ENCODE peak calls at places on chromosomes 2 and 18, in seven cellular contexts. P is activated CD4-positive, alpha-beta T cell treated with anti-CD3 and anti-CD28 coated beads, Interleukin-2, amount 50 U/mL, for 1 hour; L is right atrium auricular region; A is posterior vena cava; Y is IMR-90; U is stimulated activated CD4-positive, alpha-beta T cell treated with anti-CD3 and anti-CD28 coated beads, TNF-alpha, amount 100 ng/mL, for 48 hours; K is mucosa of descending colon. X is an unnamed sample.

GRCh38 chr2:44642123-44642857 is 280.5 kb downstream of the CAMKMT start:
- DNase-seq in Y (no peak), A (no peak), U (no peak), L (no peak), K (no peak), P (no peak), X (no peak)

GRCh38 chr2:233982421-233983121 is 65.4 kb downstream of the TRPM8 start:
- DNase-seq in A (no peak), P (no peak), K (no peak), L (no peak), Y (peak; percentile 94), U (no peak), X (no peak)

GRCh38 chr2:157438907-157439791 is 4.7 kb downstream of the CYTIP start:
- DNase-seq in Y (no peak), U (no peak), A (no peak), K (peak; percentile 22), P (no peak), L (no peak), X (peak; percentile 40)

GRCh38 chr18:58117685-58118403 is 73.8 kb downstream of the NEDD4L start:
- DNase-seq in A (no peak), P (no peak), L (peak; percentile 71), U (no peak), K (no peak), Y (peak; percentile 98), X (peak; percentile 68)

GRCh38 chr18:24560511-24560981 is 100.1 kb downstream of the HRH4 start:
- DNase-seq in U (no peak), P (no peak), L (no peak), A (no peak), Y (no peak), K (no peak), X (no peak)

GRCh38 chr2:217331577-217332139 is 471.8 kb upstream of the TNP1 start:
- DNase-seq in U (no peak), L (no peak), K (no peak), A (no peak), P (no peak), Y (peak; percentile 82), X (no peak)

GRCh38 chr2:166573393-166573792 is 79.3 kb upstream of the SCN7A start:
- DNase-seq in U (no peak), P (no peak), A (no peak), K (no peak), Y (peak; percentile 77), L (no peak), X (no peak)

GRCh38 chr18:8654482-8655451 is 45.5 kb downstream of the RAB12 start:
- DNase-seq in P (no peak), A (no peak), U (no peak), K (no peak), Y (peak; percentile 34), L (no peak), X (no peak)

GRCh38 chr18:58247363-58247834 is 203.4 kb downstream of the NEDD4L start:
- DNase-seq in A (no peak), P (no peak), L (no peak), U (no peak), K (no peak), Y (peak; percentile 11), X (no peak)

GRCh38 chr2:171084128-171084527 is 76.6 kb downstream of the TLK1 start:
- DNase-seq in P (no peak), K (no peak), Y (no peak), L (no peak), A (no peak), U (no peak), X (no peak)

GRCh38 chr2:83233284-83233683 is 1225.8 kb downstream of the SUCLG1 start:
- DNase-seq in K (no peak), L (no peak), P (no peak), Y (no peak), A (no peak), U (no peak), X (no peak)

GRCh38 chr2:239002960-239003932 is 155.4 kb downstream of the TWIST2 start:
- DNase-seq in P (no peak), A (peak; percentile 86), Y (peak; percentile 65), K (no peak), U (no peak), L (no peak), X (peak; percentile 35)

GRCh38 chr18:48743046-48743445 is 204.2 kb downstream of the CTIF start:
- DNase-seq in A (peak; percentile 91), P (no peak), K (no peak), Y (peak; percentile 71), U (no peak), L (peak; percentile 86), X (peak; percentile 32)

GRCh38 chr18:61926532-61926931 is 33.7 kb upstream of the RNF152 start:
- DNase-seq in Y (no peak), U (peak; percentile 18), P (no peak), K (no peak), A (no peak), L (no peak), X (no peak)

GRCh38 chr2:173657996-173658717 is 303.5 kb downstream of the CDCA7 start:
- DNase-seq in K (no peak), P (no peak), U (no peak), A (no peak), Y (peak; percentile 97), L (no peak), X (no peak)

GRCh38 chr2:55054476-55054875 is 4.2 kb upstream of the RTN4 start:
- DNase-seq in L (no peak), Y (no peak), A (no peak), U (no peak), K (no peak), P (no peak), X (no peak)

GRCh38 chr2:98514879-98515570 is 70.4 kb downstream of the INPP4A start:
- DNase-seq in Y (peak; percentile 68), K (no peak), A (no peak), L (no peak), U (no peak), P (no peak), X (no peak)

GRCh38 chr2:2600466-2600865 is 269.4 kb upstream of the MYT1L start:
- DNase-seq in P (no peak), A (no peak), K (no peak), Y (no peak), L (no peak), U (no peak), X (no peak)

GRCh38 chr2:216539791-216540241 is 41.2 kb downstream of the RPL37A start:
- DNase-seq in P (no peak), K (peak; percentile 82), Y (peak; percentile 49), A (no peak), U (no peak), L (peak; percentile 63), X (peak; percentile 72)

GRCh38 chr18:77108821-77109692 is 23.5 kb downstream of the MBP start:
- DNase-seq in A (no peak), P (no peak), K (no peak), L (peak; percentile 57), U (no peak), Y (no peak), X (no peak)

GRCh38 chr2:9262671-9263171 is 56.1 kb downstream of the ASAP2 start:
- DNase-seq in P (no peak), U (no peak), K (no peak), Y (peak; percentile 51), A (no peak), L (no peak), X (no peak)